ENCODE peak calls at places on chromosomes 1 and 21, in eight cellular contexts. Z, R, T, F, X, W, Y and V are unnamed samples.

GRCh38 chr1:183048087-183049085 is 25.2 kb downstream of the LAMC1 start:
- DNase-seq in Z (no peak), R (no peak), T (no peak), F (no peak), X (no peak), W (no peak), Y (no peak), V (no peak)

GRCh38 chr1:153220606-153221303 is 3.4 kb downstream of the PRR9 start:
- DNase-seq in Z (no peak), R (no peak), T (no peak), F (no peak), X (peak; percentile 21), W (no peak), Y (no peak), V (peak; percentile 1)

GRCh38 chr1:11761988-11762406 is at the start of gene C1orf167:
- DNase-seq in Z (no peak), R (no peak), T (no peak), F (no peak), X (no peak), W (no peak), Y (no peak), V (no peak)

GRCh38 chr1:64223329-64224151 is 20.1 kb downstream of the UBE2U start:
- DNase-seq in Z (peak; percentile 91), R (peak; percentile 70), T (peak; percentile 9), F (no peak), X (no peak), W (peak; percentile 87), Y (no peak), V (peak; percentile 62)

GRCh38 chr1:239260779-239261286 is 125.5 kb upstream of the CHRM3 start:
- DNase-seq in Z (no peak), R (no peak), T (no peak), F (no peak), X (no peak), W (no peak), Y (no peak), V (no peak)

GRCh38 chr1:104195395-104195794 is 445.7 kb downstream of the AMY1C start:
- DNase-seq in Z (no peak), R (no peak), T (no peak), F (no peak), X (no peak), W (no peak), Y (no peak), V (no peak)

GRCh38 chr21:21968810-21969588 is 970.8 kb downstream of the NCAM2 start:
- DNase-seq in Z (no peak), R (no peak), T (no peak), F (no peak), X (no peak), W (no peak), Y (no peak), V (no peak)

GRCh38 chr21:44094832-44095231 is 12.4 kb upstream of the PWP2 start:
- DNase-seq in Z (no peak), R (no peak), T (no peak), F (no peak), X (no peak), W (no peak), Y (no peak), V (no peak)

GRCh38 chr1:226960944-226961765 is 21.1 kb downstream of the COQ8A start:
- DNase-seq in Z (no peak), R (no peak), T (no peak), F (no peak), X (no peak), W (no peak), Y (no peak), V (no peak)

GRCh38 chr1:207811920-207812720 is 60.3 kb downstream of the CD46 start:
- DNase-seq in Z (peak; percentile 51), R (no peak), T (no peak), F (peak; percentile 44), X (peak; percentile 69), W (peak; percentile 50), Y (peak; percentile 62), V (peak; percentile 44)

GRCh38 chr1:201145816-201146215 is 8.5 kb downstream of the TMEM9 start:
- DNase-seq in Z (no peak), R (no peak), T (no peak), F (no peak), X (no peak), W (no peak), Y (no peak), V (no peak)